ENCODE peak calls at places on chromosome 6, in seven cellular contexts. U, W, C, X, E, K and H are unnamed samples.
A peak's percentile ranks its signal among the peaks of the same experiment; 100 is the strongest.

GRCh38 chr6:78231002-78231401 is 578.2 kb downstream of the MEI4 start:
- DNase-seq in U (no peak), W (no peak), K (no peak), E (no peak), C (no peak), X (no peak), H (no peak)

GRCh38 chr6:43451348-43451747 is 4.0 kb downstream of the DLK2 start:
- DNase-seq in W (no peak), U (no peak), X (no peak), K (no peak), C (no peak), E (no peak), H (no peak)

GRCh38 chr6:5671604-5672559 is 334.8 kb downstream of the NRN1 start:
- DNase-seq in X (no peak), U (no peak), W (no peak), K (no peak), E (peak; percentile 39), C (no peak), H (no peak)

GRCh38 chr6:166998256-166999144 is 697 bp upstream of the CEP43 start:
- DNase-seq in K (peak; percentile 27), C (peak; percentile 38), X (no peak), E (peak; percentile 60), W (peak; percentile 24), U (peak; percentile 24), H (no peak)

GRCh38 chr6:68634503-68635411 is at the start of gene ADGRB3:
- DNase-seq in X (no peak), W (no peak), E (peak; percentile 79), K (peak; percentile 46), U (peak; percentile 29), C (peak; percentile 76), H (no peak)

GRCh38 chr6:4693158-4693557 is 83.0 kb upstream of the CDYL start:
- DNase-seq in U (no peak), E (no peak), C (no peak), X (no peak), K (no peak), W (no peak), H (no peak)

GRCh38 chr6:154763650-154764049 is 30.4 kb downstream of the SCAF8 start:
- DNase-seq in E (no peak), W (no peak), K (no peak), C (no peak), X (no peak), U (no peak), H (no peak)

GRCh38 chr6:113860165-113860955 is 3.2 kb downstream of the MARCKS start:
- DNase-seq in C (peak; percentile 21), K (peak; percentile 29), W (no peak), U (peak; percentile 36), X (no peak), E (peak; percentile 65), H (no peak)

GRCh38 chr6:37615564-37616340 is 81.9 kb downstream of the MDGA1 start:
- DNase-seq in K (no peak), E (no peak), X (peak; percentile 52), U (no peak), C (no peak), W (no peak), H (no peak)

GRCh38 chr6:117919775-117920492 is 12.9 kb downstream of the SLC35F1 start:
- DNase-seq in C (peak; percentile 74), E (peak; percentile 87), X (no peak), K (peak; percentile 29), W (no peak), U (no peak), H (no peak)

GRCh38 chr6:87483929-87484328 is 11.2 kb downstream of the SLC35A1 start:
- DNase-seq in E (peak; percentile 87), W (no peak), C (peak; percentile 86), U (peak; percentile 64), K (no peak), X (peak; percentile 95), H (no peak)

GRCh38 chr6:38588631-38589366 is 50.9 kb downstream of the BTBD9 start:
- DNase-seq in K (no peak), U (peak; percentile 74), W (no peak), C (no peak), E (no peak), X (no peak), H (no peak)

GRCh38 chr6:89527634-89528033 is 94.7 kb downstream of the ANKRD6 start:
- DNase-seq in C (no peak), E (no peak), U (peak; percentile 66), X (peak; percentile 3), W (no peak), K (no peak), H (no peak)

GRCh38 chr6:47264775-47265184 is 44.9 kb downstream of the TNFRSF21 start:
- DNase-seq in X (no peak), K (no peak), E (no peak), C (no peak), U (no peak), W (no peak), H (no peak)

GRCh38 chr6:2124260-2124709 is 121.1 kb downstream of the GMDS start:
- DNase-seq in E (no peak), K (no peak), X (no peak), C (no peak), U (no peak), W (no peak), H (no peak)

GRCh38 chr6:112163295-112164257 is 76.2 kb downstream of the FAM229B start:
- DNase-seq in E (peak; percentile 81), X (peak; percentile 33), U (peak; percentile 39), K (peak; percentile 83), W (peak; percentile 66), C (peak; percentile 84), H (peak; percentile 37)

GRCh38 chr6:157139054-157139708 is 184.1 kb downstream of the TMEM242 start:
- DNase-seq in C (peak; percentile 73), X (no peak), W (no peak), K (no peak), U (no peak), E (peak; percentile 71), H (no peak)

DNA sequence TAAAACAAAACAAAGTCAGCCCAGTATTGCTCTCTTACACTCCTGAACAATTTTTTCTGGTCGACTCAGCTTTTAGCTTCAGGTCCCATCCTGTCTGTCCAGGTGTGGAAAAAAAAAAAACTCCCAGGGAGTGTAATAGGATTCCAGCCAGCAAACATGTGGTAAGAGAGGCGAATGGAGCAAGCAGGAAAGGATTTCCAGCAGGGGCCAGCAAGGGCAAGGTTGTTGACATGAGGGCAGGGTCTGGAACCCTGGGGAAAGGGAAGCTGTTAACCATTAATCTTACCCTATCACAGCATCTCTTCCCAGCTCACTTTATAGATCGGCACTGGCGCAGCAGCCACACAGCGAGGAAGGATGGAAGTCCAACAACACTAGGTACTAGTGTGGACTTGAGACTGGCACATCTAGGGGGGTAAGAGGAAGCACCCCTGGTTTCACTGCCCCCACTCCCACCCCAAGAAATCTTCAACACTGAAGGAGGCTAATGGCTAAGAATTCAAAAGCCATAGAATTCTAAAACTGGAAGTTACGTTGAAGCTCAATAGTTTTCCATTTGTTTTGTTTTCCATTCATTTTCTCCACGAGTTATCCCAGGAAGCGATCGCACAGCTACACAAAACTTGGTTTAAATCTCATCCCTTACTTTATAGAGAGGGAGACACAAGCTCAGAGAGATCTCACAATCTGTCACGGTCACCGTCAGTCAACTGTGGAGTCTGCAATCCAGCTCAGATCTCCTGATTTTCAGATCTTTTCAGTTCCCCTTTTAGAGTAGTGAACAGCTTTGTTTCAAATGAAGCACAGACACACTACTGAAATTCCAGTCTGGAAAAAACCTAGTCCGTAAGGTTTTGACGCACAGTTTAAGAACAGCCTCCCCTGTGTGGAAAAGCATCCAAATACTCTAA is 53.4 kb downstream of the SLC22A23 start:
- DNase-seq in U (peak; percentile 81), E (peak; percentile 49), K (peak; percentile 82), C (no peak), X (no peak), W (no peak), H (no peak)
- TF ChIP-seq CTCF in U (no peak), E (no peak), K (no peak), C (no peak), X (no peak), W (no peak), H (no peak)

DNA sequence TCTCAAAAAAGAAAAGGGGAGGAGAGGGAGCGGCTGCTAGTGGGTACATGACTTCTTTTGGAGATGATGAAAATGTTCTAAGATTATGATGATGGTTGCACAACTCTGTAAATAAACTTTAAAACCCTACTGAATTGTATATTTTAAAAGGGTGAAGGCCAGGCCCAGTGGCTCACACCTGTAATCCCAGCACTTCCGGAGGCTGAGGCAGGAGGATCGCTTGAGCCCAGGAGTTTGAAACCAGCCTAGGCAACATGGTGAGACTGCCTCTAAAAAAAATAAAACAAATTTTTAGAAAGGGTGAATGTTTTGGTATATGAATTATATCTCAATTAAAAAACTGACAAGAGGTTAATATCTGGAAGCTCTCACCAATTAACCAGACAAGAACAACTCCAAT is 45.4 kb downstream of the BAK1 start:
- DNase-seq in K (no peak), X (no peak), W (no peak), U (no peak), E (no peak), C (no peak), H (no peak)
- TF ChIP-seq CTCF in K (no peak), X (no peak), W (no peak), U (no peak), E (no peak), C (no peak), H (no peak)

DNA sequence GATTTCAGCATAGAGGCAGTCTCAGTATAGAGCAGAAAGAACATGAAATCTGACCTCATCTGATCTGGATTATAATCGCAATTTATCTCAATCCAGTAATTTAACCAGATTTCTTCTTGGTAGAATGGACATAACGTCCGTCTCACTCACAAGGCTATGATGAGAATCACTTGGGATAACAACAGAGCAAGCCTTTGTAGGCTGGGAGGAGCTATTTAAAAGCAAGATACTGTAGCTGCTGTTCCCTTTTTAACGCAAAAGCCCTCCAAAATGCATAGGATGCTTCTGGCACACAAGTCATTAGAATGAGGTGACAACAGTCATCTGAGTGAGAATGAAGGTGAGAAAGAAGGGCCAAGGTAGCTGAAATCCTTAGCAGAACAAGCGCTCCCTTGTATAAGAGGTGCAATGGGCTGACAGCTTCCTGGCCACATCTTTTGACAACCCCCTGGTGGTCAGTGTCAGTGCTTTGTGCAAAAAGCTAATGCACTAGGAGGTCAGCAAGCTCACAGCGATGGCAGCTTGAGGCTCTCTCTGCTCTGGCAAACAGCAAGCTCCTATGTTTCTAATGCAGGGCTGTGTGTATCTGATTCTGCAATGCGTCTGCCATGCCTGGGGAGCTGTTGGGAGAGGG is 16.4 kb downstream of the METTL24 start:
- DNase-seq in C (peak; percentile 58), U (no peak), K (no peak), W (no peak), X (peak; percentile 15), E (peak; percentile 79), H (no peak)
- TF ChIP-seq CTCF in C (peak; percentile 20), U (peak; percentile 30), K (no peak), W (no peak), X (peak; percentile 65), E (peak; percentile 64), H (no peak)

DNA sequence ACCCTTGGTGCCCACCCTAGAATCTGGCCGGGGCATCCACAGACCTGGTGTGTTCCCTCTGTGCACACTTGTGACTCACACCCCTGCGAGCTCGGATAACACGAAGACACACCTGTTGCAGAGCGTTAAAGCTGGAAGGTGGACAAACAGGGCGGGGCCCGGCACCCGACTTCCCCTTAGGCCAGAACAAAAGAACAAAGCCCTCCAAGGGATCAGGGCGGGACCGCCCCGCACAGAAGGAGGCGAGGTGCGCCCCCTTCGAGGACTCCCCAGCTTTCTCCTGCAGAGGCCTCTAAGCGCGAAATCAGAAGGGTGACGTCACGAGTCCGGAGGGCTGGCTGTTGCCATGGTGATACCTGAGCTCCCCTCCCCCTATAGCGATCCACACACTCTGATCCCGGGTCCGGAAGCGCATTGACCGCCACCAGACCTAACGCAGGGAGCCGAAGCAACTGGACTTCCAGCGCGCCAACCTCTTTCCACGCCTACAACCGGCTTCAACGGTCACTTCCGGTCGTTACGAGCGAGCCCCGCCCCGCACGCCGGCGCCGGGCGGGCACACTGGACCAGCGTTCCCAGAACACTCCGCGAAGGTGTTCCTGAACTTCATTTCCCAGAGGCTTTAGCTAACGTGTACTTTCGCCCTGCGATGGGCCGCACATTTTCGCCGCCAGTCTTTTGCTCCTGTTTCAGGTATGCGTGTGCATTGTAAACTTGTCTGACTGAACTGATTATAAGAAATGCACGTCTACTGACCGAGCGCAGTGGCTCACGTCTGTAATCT is at the start of gene ZNF184:
- DNase-seq in X (peak; percentile 98), E (peak; percentile 99), W (peak; percentile 84), U (peak; percentile 99), C (peak; percentile 96), K (peak; percentile 96), H (peak; percentile 66)
- TF ChIP-seq CTCF in X (no peak), E (peak; percentile 12), W (no peak), U (no peak), C (no peak), K (no peak), H (no peak)